ENCODE peak calls at places on chromosomes 6 and 20, in six cellular contexts. R is T-helper 2 cell, E is GM23248, Y is HCEC 1CT, P is NCI-H345, N is GM13976. C is an unnamed sample.

GRCh38 chr6:35259946-35260626 is 551 bp downstream of the ZNF76 start:
- DNase-seq in Y (no peak), N (peak), E (peak), P (peak), R (peak), C (peak)

GRCh38 chr20:19917110-19917509 is 100.1 kb upstream of the NAA20 start:
- DNase-seq in N (no peak), P (no peak), R (no peak), Y (no peak), E (no peak), C (no peak)

GRCh38 chr20:34956041-34956458 is 382 bp downstream of the MYH7B start:
- DNase-seq in P (no peak), N (no peak), E (no peak), Y (no peak), R (no peak), C (no peak)

GRCh38 chr20:3707508-3707899 is 4.9 kb downstream of the SIGLEC1 start:
- DNase-seq in Y (no peak), R (no peak), P (no peak), N (no peak), E (no peak), C (no peak)

GRCh38 chr6:44036196-44036595 is 91.1 kb downstream of the MRPL14 start:
- DNase-seq in Y (peak), R (no peak), E (peak), P (no peak), N (no peak), C (no peak)

GRCh38 chr6:167424060-167424673 is 99.3 kb downstream of the TTLL2 start:
- DNase-seq in Y (no peak), N (no peak), E (no peak), R (no peak), P (no peak), C (no peak)

GRCh38 chr6:167898673-167899311 is 72.1 kb downstream of the AFDN start:
- DNase-seq in E (peak), P (no peak), R (no peak), N (peak), Y (peak), C (no peak)

GRCh38 chr20:31355981-31356380 is 12.4 kb upstream of the DEFB118 start:
- DNase-seq in E (peak), R (no peak), Y (no peak), P (no peak), N (no peak), C (no peak)

GRCh38 chr20:61748376-61748775 is 317.3 kb downstream of the TAF4 start:
- DNase-seq in N (no peak), P (no peak), Y (peak), R (no peak), E (peak), C (no peak)

GRCh38 chr6:44221291-44221960 is 2.0 kb upstream of the SLC29A1 start:
- DNase-seq in P (peak), R (peak), N (peak), E (peak), Y (peak), C (peak)

GRCh38 chr6:159134701-159135364 is 34.4 kb upstream of the FNDC1 start:
- DNase-seq in P (peak), N (peak), R (peak), E (peak), Y (peak), C (peak)

GRCh38 chr6:100300221-100300736 is 164.4 kb downstream of the SIM1 start:
- DNase-seq in R (no peak), E (peak), N (no peak), Y (peak), P (no peak), C (no peak)

GRCh38 chr20:10671221-10671849 is 2.5 kb downstream of the JAG1 start:
- DNase-seq in R (no peak), Y (peak), P (peak), E (peak), N (peak), C (no peak)

GRCh38 chr6:75188221-75188620 is 17.6 kb downstream of the COL12A1 start:
- DNase-seq in Y (no peak), R (no peak), N (no peak), E (no peak), P (no peak), C (no peak)

GRCh38 chr6:83597511-83597910 is 85.2 kb downstream of the PRSS35 start:
- DNase-seq in E (no peak), Y (no peak), R (no peak), P (no peak), N (no peak), C (no peak)

GRCh38 chr20:53495357-53495756 is 98.3 kb downstream of the ZNF217 start:
- DNase-seq in P (no peak), N (no peak), Y (no peak), E (peak), R (no peak), C (no peak)

GRCh38 chr6:166777096-166777630 is 150.1 kb upstream of the RPS6KA2 start:
- DNase-seq in N (no peak), R (no peak), E (no peak), P (no peak), Y (no peak), C (no peak)

GRCh38 chr20:44166477-44166876 is 20.5 kb downstream of the JPH2 start:
- DNase-seq in Y (peak), N (no peak), R (no peak), E (peak), P (no peak), C (no peak)

GRCh38 chr6:158226655-158227512 is 58.7 kb downstream of the GTF2H5 start:
- DNase-seq in P (no peak), Y (no peak), N (no peak), R (no peak), E (no peak), C (no peak)

GRCh38 chr6:35769211-35769610 is 7.2 kb upstream of the CLPSL2 start:
- DNase-seq in R (no peak), E (no peak), P (no peak), Y (no peak), N (no peak), C (no peak)

GRCh38 chr20:32524871-32525501 is 60.1 kb downstream of the NOL4L start:
- DNase-seq in P (peak), E (no peak), N (no peak), R (no peak), Y (no peak), C (no peak)

GRCh38 chr6:129785081-129785755 is 75.2 kb upstream of the ARHGAP18 start:
- DNase-seq in Y (peak), R (no peak), P (no peak), N (no peak), E (peak), C (no peak)

GRCh38 chr20:38460040-38460623 is 12.5 kb upstream of the RALGAPB start:
- DNase-seq in R (no peak), N (no peak), E (peak), P (peak), Y (peak), C (no peak)

GRCh38 chr6:28980797-28981390 is 24.2 kb downstream of the ZNF311 start:
- DNase-seq in E (peak), Y (peak), P (peak), N (peak), R (peak), C (peak)

GRCh38 chr6:125804264-125804663 is 13.5 kb downstream of the NCOA7 start:
- DNase-seq in Y (no peak), R (no peak), P (no peak), N (no peak), E (no peak), C (no peak)

GRCh38 chr6:13615802-13616140 is 636 bp downstream of the NOL7 start:
- DNase-seq in Y (peak), N (no peak), R (peak), P (no peak), E (peak), C (peak)

GRCh38 chr6:121435444-121436069 is at the start of gene GJA1:
- DNase-seq in E (peak), P (no peak), Y (peak), N (no peak), R (no peak), C (no peak)

GRCh38 chr6:169034523-169035167 is 219.0 kb downstream of the THBS2 start:
- DNase-seq in R (no peak), P (no peak), N (no peak), Y (peak), E (peak), C (no peak)

GRCh38 chr6:160766657-160767018 is 64.6 kb downstream of the PLG start:
- DNase-seq in E (no peak), P (no peak), Y (no peak), N (no peak), R (no peak), C (no peak)

GRCh38 chr6:28134015-28134414 is 7.7 kb upstream of the ZKSCAN8 start:
- DNase-seq in P (peak), Y (peak), E (peak), R (no peak), N (no peak), C (no peak)